ENCODE peak calls at places on chromosomes 3 and 15, in five cellular contexts. I is BJ; A is ovary; L is endothelial cell; V is CD4-positive, alpha-beta T cell. G is an unnamed sample.
A peak's percentile ranks its signal among the peaks of the same experiment; 100 is the strongest.

GRCh38 chr15:89707577-89707976 is 17.0 kb downstream of the WDR93 start:
- DNase-seq in V (no peak), L (no peak), I (no peak), A (no peak), G (no peak)

GRCh38 chr15:36796161-36796560 is 216.7 kb downstream of the CDIN1 start:
- DNase-seq in A (no peak), V (no peak), L (no peak), I (no peak), G (no peak)

GRCh38 chr3:13653631-13654279 is 104.8 kb downstream of the FBLN2 start:
- DNase-seq in A (no peak), V (no peak), L (no peak), I (no peak), G (no peak)

GRCh38 chr15:77984446-77984861 is 93.1 kb downstream of the TBC1D2B start:
- DNase-seq in V (no peak), A (no peak), L (peak; percentile 2), I (no peak), G (no peak)

GRCh38 chr3:127161973-127162579 is 30.9 kb upstream of the PRR23E start:
- DNase-seq in I (no peak), L (no peak), A (no peak), V (no peak), G (no peak)

GRCh38 chr15:65334586-65335231 is 30.2 kb downstream of the RNU5B-1 start:
- DNase-seq in A (no peak), I (no peak), L (peak; percentile 55), V (no peak), G (no peak)

GRCh38 chr3:170907519-170908234 is 760 bp downstream of the EIF5A2 start:
- DNase-seq in I (no peak), V (no peak), A (no peak), L (peak; percentile 4), G (no peak)

GRCh38 chr3:149576071-149576564 is 81.7 kb downstream of the WWTR1 start:
- DNase-seq in L (no peak), I (peak; percentile 90), V (no peak), A (no peak), G (no peak)

GRCh38 chr3:72655758-72656157 is 192.5 kb downstream of the SHQ1 start:
- DNase-seq in I (no peak), V (no peak), L (no peak), A (no peak), G (no peak)
- TF ChIP-seq CTCF in I (no peak), V (no peak), L (peak; percentile 46), A (no peak), G (peak; percentile 27)

GRCh38 chr15:74839526-74840395 is 3.2 kb downstream of the ULK3 start:
- DNase-seq in A (no peak), I (no peak), V (no peak), L (no peak), G (no peak)
- TF ChIP-seq CTCF in A (no peak), I (no peak), V (no peak), L (no peak), G (no peak)

DNA sequence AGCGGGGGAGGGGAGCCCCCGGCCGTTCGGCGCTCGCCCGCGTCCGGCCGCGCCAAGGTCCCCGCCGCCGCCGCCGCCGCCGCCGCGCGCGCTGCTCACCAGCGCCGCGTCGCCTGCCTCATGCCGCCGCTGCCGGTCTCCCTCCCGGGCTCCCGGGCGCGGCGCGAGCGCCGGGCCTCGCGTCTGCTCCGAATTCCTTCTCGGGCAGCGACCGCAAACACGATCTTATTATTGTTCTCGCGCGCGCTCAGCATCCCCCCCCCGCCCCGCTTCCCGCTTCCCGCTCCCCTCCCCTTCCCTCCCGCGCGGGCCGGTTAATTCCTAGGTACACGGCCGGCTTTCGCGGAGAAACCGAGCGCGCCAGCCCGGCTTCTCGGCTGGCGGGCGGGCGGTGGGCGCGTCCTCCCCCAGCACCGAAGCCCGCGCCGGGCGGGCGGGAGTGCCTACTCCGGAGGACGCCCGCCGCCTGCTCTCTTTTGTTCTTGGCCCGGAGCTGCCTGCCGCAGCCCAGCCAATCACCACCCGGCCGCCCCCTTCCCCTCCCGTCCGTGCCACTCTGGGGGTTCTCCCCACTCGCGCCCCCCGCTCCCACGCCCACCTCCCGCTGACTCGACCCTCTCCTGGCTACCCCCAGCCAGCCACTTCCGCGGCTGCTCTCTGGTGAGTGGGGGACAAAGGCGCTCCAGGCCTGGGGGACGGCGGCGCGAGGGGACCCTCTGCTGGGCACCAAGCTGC is at the start of gene HDGFL3:
- DNase-seq in I (no peak), V (no peak), L (peak; percentile 68), A (peak; percentile 86), G (no peak)
- TF ChIP-seq CTCF in I (no peak), V (no peak), L (no peak), A (no peak), G (no peak)

GRCh38 chr3:9718118-9718517 is 13.4 kb upstream of the BRPF1 start:
- DNase-seq in I (no peak), V (no peak), L (no peak), A (no peak), G (no peak)
- TF ChIP-seq CTCF in I (no peak), V (no peak), L (no peak), A (no peak), G (no peak)

GRCh38 chr15:72902245-72902928 is 118.8 kb upstream of the ADPGK start:
- DNase-seq in V (no peak), L (no peak), I (peak; percentile 70), A (peak; percentile 70), G (no peak)
- TF ChIP-seq CTCF in V (no peak), L (no peak), I (no peak), A (no peak), G (no peak)

GRCh38 chr3:88235102-88235501 is 85.3 kb downstream of the C3orf38 start:
- DNase-seq in V (no peak), I (no peak), A (no peak), L (no peak), G (no peak)

DNA sequence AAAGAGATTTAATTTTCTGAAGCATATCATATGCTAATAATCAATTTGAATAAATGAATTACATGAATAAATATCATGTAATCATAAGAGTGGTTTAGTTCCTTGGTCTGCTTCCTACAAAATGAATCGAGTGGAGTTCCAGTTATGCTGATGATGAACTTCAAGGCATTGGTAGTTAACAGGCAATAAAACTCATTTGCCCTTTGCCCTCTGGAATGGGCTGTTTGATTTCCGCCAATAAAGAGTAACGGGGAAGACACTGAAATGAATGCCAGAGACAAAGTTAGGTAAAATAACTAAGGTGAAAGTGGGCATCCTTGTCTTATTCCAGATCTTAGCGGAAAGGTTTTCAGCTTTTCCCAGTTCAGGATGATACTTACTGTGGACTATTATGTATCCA is 90.1 kb downstream of the C3orf38 start:
- DNase-seq in V (no peak), I (no peak), L (no peak), A (no peak), G (no peak)
- TF ChIP-seq CTCF in V (no peak), I (no peak), L (no peak), A (no peak), G (no peak)